ENCODE peak calls at places on chromosomes 2 and 18, in six cellular contexts. J, B, L, Y, Z and D are unnamed samples.

GRCh38 chr2:162254472-162254871 is 11.2 kb upstream of the FAP start:
- DNase-seq in Y (no peak), B (no peak), Z (no peak), J (no peak), L (no peak), D (no peak)

GRCh38 chr2:38512211-38512610 is 90.5 kb downstream of the HNRNPLL start:
- DNase-seq in Z (no peak), Y (no peak), L (no peak), J (no peak), B (no peak), D (no peak)

GRCh38 chr2:241224851-241225438 is 36.5 kb downstream of the ANO7 start:
- DNase-seq in L (no peak), Z (no peak), Y (no peak), B (no peak), J (no peak), D (no peak)

GRCh38 chr2:134594399-134594798 is 124.4 kb downstream of the TMEM163 start:
- DNase-seq in L (no peak), Y (no peak), J (no peak), B (no peak), Z (no peak), D (no peak)

GRCh38 chr2:109290887-109291675 is 162.1 kb downstream of the SH3RF3 start:
- DNase-seq in Y (peak), Z (peak), B (no peak), L (no peak), J (no peak), D (no peak)

GRCh38 chr2:10776231-10776977 is 36.2 kb downstream of the PDIA6 start:
- DNase-seq in B (no peak), L (no peak), Z (no peak), J (no peak), Y (no peak), D (no peak)

GRCh38 chr2:25251032-25251460 is 82.7 kb upstream of the POMC start:
- DNase-seq in Y (peak), L (no peak), Z (no peak), J (no peak), B (no peak), D (no peak)

GRCh38 chr18:11500153-11501122 is 109.0 kb upstream of the SLC35G4 start:
- DNase-seq in Z (peak), B (peak), J (peak), Y (peak), L (peak), D (peak)

GRCh38 chr2:61670591-61671503 is 132.7 kb upstream of the XPO1 start:
- DNase-seq in J (no peak), Y (peak), L (no peak), Z (peak), B (peak), D (no peak)

GRCh38 chr2:68448671-68449394 is 18.3 kb downstream of the FBXO48 start:
- DNase-seq in Y (no peak), L (no peak), J (no peak), Z (no peak), B (no peak), D (no peak)

GRCh38 chr2:180983468-180984388 is 3.3 kb downstream of the UBE2E3 start:
- DNase-seq in B (no peak), L (peak), Y (peak), J (no peak), Z (peak), D (no peak)

GRCh38 chr2:82320296-82320695 is 2015.7 kb upstream of the LRRTM1 start:
- DNase-seq in Z (no peak), Y (peak), B (no peak), J (no peak), L (no peak), D (no peak)

GRCh38 chr2:64359892-64360657 is 93.9 kb upstream of the LGALSL start:
- DNase-seq in Z (peak), J (peak), B (peak), Y (peak), L (peak), D (peak)

GRCh38 chr2:239444626-239445625 is 44.1 kb upstream of the HDAC4 start:
- DNase-seq in B (no peak), Y (no peak), L (no peak), Z (no peak), J (peak), D (no peak)

GRCh38 chr2:26700078-26700477 is 7.6 kb downstream of the KCNK3 start:
- DNase-seq in Y (no peak), J (no peak), B (no peak), L (no peak), Z (no peak), D (no peak)

DNA sequence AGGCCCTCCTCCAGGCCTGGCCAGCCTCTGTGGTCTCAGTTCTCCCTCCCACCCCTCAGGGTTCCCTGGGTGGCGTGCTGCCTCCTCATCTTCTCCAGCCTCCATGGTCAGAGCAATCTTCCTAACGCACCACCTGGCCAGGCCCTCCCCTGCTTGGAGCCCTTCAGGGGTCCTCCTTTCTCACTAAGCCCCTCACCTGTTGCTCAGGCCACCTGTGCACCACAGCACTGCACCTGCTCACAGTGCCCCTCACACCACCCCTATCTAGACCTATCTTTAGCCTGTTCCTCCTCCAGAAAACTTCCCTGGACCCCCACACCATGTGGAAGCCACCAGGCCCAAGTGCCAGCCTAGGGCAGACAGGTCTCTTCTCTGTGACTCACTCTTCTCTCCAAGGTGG is 267.1 kb downstream of the ATAD2B start:
- DNase-seq in L (no peak), J (no peak), Y (no peak), Z (no peak), B (no peak), D (no peak)
- TF ChIP-seq CTCF in L (no peak), J (no peak), Y (no peak), Z (no peak), B (no peak), D (no peak)

GRCh38 chr2:113996826-113997599 is 107.1 kb downstream of the ACTR3 start:
- DNase-seq in Z (no peak), L (no peak), J (no peak), Y (no peak), B (no peak), D (no peak)
- TF ChIP-seq CTCF in Z (no peak), L (no peak), J (no peak), Y (no peak), B (no peak), D (no peak)

DNA sequence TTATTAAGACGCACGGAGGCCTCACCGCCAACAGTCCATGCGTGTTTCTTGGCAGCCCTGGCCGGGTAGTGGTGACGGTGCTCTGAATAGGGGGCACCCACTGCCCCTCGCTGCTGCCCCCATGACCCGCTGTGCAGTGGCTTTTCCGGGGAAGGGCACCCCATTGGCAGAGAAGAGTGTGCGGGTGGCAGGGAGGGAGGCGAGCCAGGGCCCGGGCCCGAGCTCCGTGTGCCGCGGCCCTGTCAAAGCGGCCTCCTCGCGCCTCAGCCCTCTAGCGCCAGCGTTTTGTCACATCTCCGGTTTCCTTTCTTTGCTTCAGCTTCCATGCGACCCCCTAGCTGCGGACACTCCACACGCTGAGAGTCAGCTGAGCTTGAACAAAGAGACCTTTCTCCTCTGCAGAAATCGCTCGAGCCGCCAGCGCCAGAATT is 473.6 kb upstream of the SALL3 start:
- DNase-seq in J (no peak), Z (no peak), Y (no peak), B (no peak), L (no peak), D (no peak)
- TF ChIP-seq CTCF in J (no peak), Z (no peak), Y (no peak), B (no peak), L (no peak), D (no peak)

DNA sequence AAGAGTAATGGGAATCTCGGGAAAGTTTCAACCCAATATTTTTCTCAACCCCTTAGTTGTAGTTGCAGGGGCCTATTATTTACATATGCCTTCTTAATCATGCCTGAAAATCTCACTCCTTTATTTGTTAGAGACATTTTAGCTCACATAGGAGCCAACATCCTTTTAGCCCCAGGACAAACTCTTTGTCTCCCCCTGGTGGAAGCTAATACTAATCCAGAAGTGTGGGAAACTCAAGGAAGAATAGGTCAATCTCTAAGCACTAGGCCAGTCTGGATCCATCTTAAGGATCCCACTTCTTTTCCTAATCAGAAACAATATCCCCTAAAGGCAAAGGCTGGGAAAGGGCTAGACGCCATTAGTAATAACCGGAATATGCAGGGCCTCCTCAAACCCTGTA is 550.9 kb upstream of the PKDCC start:
- DNase-seq in B (no peak), L (no peak), J (no peak), Y (no peak), Z (no peak), D (no peak)
- TF ChIP-seq CTCF in B (no peak), L (peak), J (no peak), Y (peak), Z (peak), D (no peak)